ENCODE peak calls at places on chromosomes 12 and 14, in eight cellular contexts. L is GF-D8; N is astrocyte of the cerebellum; U is substantia nigra; R is neural progenitor cell; E is GM23248; Y is activated CD4-positive, alpha-beta T cell treated with anti-CD3 and anti-CD28 coated beads, Interleukin-2, amount 50 U/mL, for 1 hour; G is lower leg skin. T is an unnamed sample.

GRCh38 chr14:101733211-101733610 is 28.3 kb upstream of the PPP2R5C start:
- DNase-seq in Y (no peak), R (no peak), E (peak; percentile 63), G (no peak), N (no peak), U (no peak), L (no peak), T (no peak)

GRCh38 chr14:73606271-73606670 is 6.0 kb upstream of the ACOT6 start:
- DNase-seq in L (no peak), G (no peak), U (no peak), N (no peak), Y (no peak), E (no peak), R (no peak), T (no peak)

GRCh38 chr14:104319489-104320241 is 181.3 kb downstream of the KIF26A start:
- DNase-seq in N (no peak), E (no peak), Y (no peak), R (no peak), U (no peak), G (no peak), L (no peak), T (no peak)

GRCh38 chr14:79018846-79019245 is 848.7 kb downstream of the NRXN3 start:
- DNase-seq in E (peak; percentile 56), U (no peak), N (no peak), G (no peak), R (no peak), L (no peak), Y (no peak), T (no peak)

GRCh38 chr14:101232340-101233015 is 328.8 kb upstream of the DIO3 start:
- DNase-seq in N (no peak), U (no peak), R (no peak), Y (no peak), G (peak; percentile 80), E (peak; percentile 9), L (no peak), T (peak; percentile 57)

GRCh38 chr12:52580496-52580895 is 6.9 kb upstream of the KRT74 start:
- DNase-seq in E (no peak), R (no peak), L (no peak), Y (no peak), U (no peak), N (no peak), G (peak; percentile 84), T (no peak)

GRCh38 chr14:96145116-96145864 is 59.3 kb upstream of the BDKRB2 start:
- DNase-seq in R (no peak), Y (no peak), U (no peak), N (peak; percentile 58), E (peak; percentile 78), L (no peak), G (no peak), T (no peak)

GRCh38 chr12:47111392-47111778 is 31.6 kb upstream of the AMIGO2 start:
- DNase-seq in R (no peak), N (no peak), E (no peak), U (no peak), L (no peak), Y (no peak), G (no peak), T (no peak)

GRCh38 chr12:117390866-117391265 is 29.4 kb upstream of the NOS1 start:
- DNase-seq in L (no peak), E (no peak), N (no peak), G (no peak), U (no peak), Y (no peak), R (no peak), T (no peak)

GRCh38 chr12:19783547-19784444 is 344.5 kb downstream of the AEBP2 start:
- DNase-seq in Y (no peak), G (no peak), E (no peak), L (no peak), R (peak; percentile 44), U (no peak), N (no peak), T (peak; percentile 65)

GRCh38 chr12:14845350-14845750 is 2.0 kb upstream of the ART4 start:
- DNase-seq in U (peak; percentile 5), L (no peak), N (peak; percentile 46), E (peak; percentile 77), R (peak; percentile 70), Y (peak; percentile 35), G (peak; percentile 84), T (peak; percentile 87)

GRCh38 chr12:109890620-109891019 is 9.5 kb upstream of the TCHP start:
- DNase-seq in N (no peak), E (no peak), G (no peak), Y (no peak), L (no peak), U (no peak), R (no peak), T (no peak)

GRCh38 chr14:93103392-93104080 is 12.2 kb downstream of the ITPK1 start:
- DNase-seq in U (no peak), E (peak; percentile 30), N (no peak), R (no peak), Y (peak; percentile 43), G (no peak), L (no peak), T (no peak)

GRCh38 chr14:65198346-65198745 is 96.0 kb upstream of the MAX start:
- DNase-seq in L (no peak), E (no peak), Y (no peak), G (no peak), N (no peak), R (no peak), U (no peak), T (no peak)

GRCh38 chr12:113880337-113880736 is 85.8 kb downstream of the RBM19 start:
- DNase-seq in Y (no peak), R (no peak), N (no peak), U (no peak), E (no peak), L (no peak), G (no peak), T (peak; percentile 80)

GRCh38 chr12:43740511-43741100 is 18.0 kb downstream of the PUS7L start:
- DNase-seq in U (no peak), G (no peak), R (no peak), N (no peak), L (no peak), Y (no peak), E (peak; percentile 38), T (no peak)

GRCh38 chr12:49944046-49944445 is 6.5 kb upstream of the AQP2 start:
- DNase-seq in L (no peak), R (no peak), Y (no peak), G (no peak), U (no peak), N (no peak), E (no peak), T (no peak)

GRCh38 chr12:66920205-66920604 is 241.3 kb upstream of the GRIP1 start:
- DNase-seq in Y (no peak), U (no peak), L (no peak), N (no peak), E (no peak), G (no peak), R (no peak), T (no peak)

GRCh38 chr14:75283884-75284563 is 5.4 kb downstream of the FOS start:
- DNase-seq in N (no peak), R (no peak), U (no peak), E (peak; percentile 66), Y (no peak), L (peak; percentile 46), G (peak; percentile 82), T (no peak)

GRCh38 chr12:51752490-51752889 is 96.0 kb downstream of the FIGNL2 start:
- DNase-seq in G (no peak), N (peak; percentile 68), Y (no peak), R (peak; percentile 31), E (peak; percentile 95), U (peak; percentile 85), L (no peak), T (peak; percentile 86)

GRCh38 chr14:75803768-75804167 is 142.7 kb downstream of the TTLL5 start:
- DNase-seq in R (peak; percentile 85), Y (no peak), U (no peak), E (no peak), L (no peak), N (peak; percentile 66), G (no peak), T (no peak)

GRCh38 chr12:93002278-93003054 is 73.4 kb upstream of the EEA1 start:
- DNase-seq in R (no peak), E (peak; percentile 95), U (no peak), G (no peak), N (peak; percentile 59), L (no peak), Y (no peak), T (no peak)

GRCh38 chr14:65277027-65277426 is 135.5 kb upstream of the FUT8 start:
- DNase-seq in G (no peak), Y (no peak), R (no peak), E (peak; percentile 83), L (no peak), U (no peak), N (no peak), T (no peak)

GRCh38 chr12:16385779-16386646 is 38.6 kb downstream of the MGST1 start:
- DNase-seq in E (peak; percentile 81), G (no peak), L (no peak), R (peak; percentile 71), N (peak; percentile 61), Y (no peak), U (peak; percentile 21), T (peak; percentile 84)

GRCh38 chr12:7433276-7433822 is 10.6 kb downstream of the CD163L1 start:
- DNase-seq in U (no peak), R (no peak), N (peak; percentile 24), E (peak; percentile 62), Y (no peak), G (no peak), L (no peak), T (no peak)

GRCh38 chr12:131832393-131833231 is 4.4 kb downstream of the MMP17 start:
- DNase-seq in N (no peak), R (no peak), G (no peak), Y (no peak), L (no peak), E (peak; percentile 92), U (no peak), T (no peak)

GRCh38 chr12:53737951-53738833 is 10.9 kb upstream of the CALCOCO1 start:
- DNase-seq in G (no peak), L (no peak), U (no peak), Y (peak; percentile 47), N (no peak), E (no peak), R (peak; percentile 62), T (peak; percentile 67)

GRCh38 chr12:47394070-47394469 is 311.8 kb downstream of the RPAP3 start:
- DNase-seq in L (no peak), G (no peak), U (no peak), E (no peak), N (no peak), R (no peak), Y (no peak), T (no peak)

GRCh38 chr14:105468621-105469241 is 5.9 kb upstream of the CRIP2 start:
- DNase-seq in N (no peak), U (peak; percentile 39), Y (no peak), L (no peak), G (no peak), R (no peak), E (no peak), T (no peak)